ENCODE peak calls at places on chromosomes 3 and 15, in four cellular contexts. L, O, M and X are unnamed samples.

GRCh38 chr3:45659661-45660566 is 29.3 kb upstream of the SACM1L start:
- DNase-seq in L (peak; percentile 77), M (no peak), O (peak; percentile 57), X (peak; percentile 79)

GRCh38 chr3:127820221-127820870 is 2.0 kb downstream of the MGLL start:
- DNase-seq in L (peak; percentile 62), O (no peak), M (no peak), X (no peak)

GRCh38 chr3:133933097-133934024 is 37.7 kb upstream of the RAB6B start:
- DNase-seq in M (peak; percentile 80), L (no peak), O (no peak), X (no peak)

GRCh38 chr3:102092617-102093466 is 243.5 kb downstream of the NFKBIZ start:
- DNase-seq in O (no peak), M (no peak), L (peak; percentile 36), X (peak; percentile 31)

GRCh38 chr3:111072016-111072891 is 638 bp downstream of the NECTIN3 start:
- DNase-seq in M (no peak), L (peak; percentile 77), O (peak; percentile 43), X (peak; percentile 39)

GRCh38 chr3:196141866-196142673 is 60.2 kb upstream of the TFRC start:
- DNase-seq in M (no peak), O (no peak), L (no peak), X (no peak)

GRCh38 chr3:28114893-28115292 is 126.5 kb upstream of the CMC1 start:
- DNase-seq in L (no peak), O (no peak), M (no peak), X (no peak)

GRCh38 chr3:30277494-30277893 is 328.9 kb upstream of the TGFBR2 start:
- DNase-seq in L (no peak), O (no peak), M (no peak), X (no peak)

GRCh38 chr3:52330194-52330805 is 14.2 kb downstream of the DNAH1 start:
- DNase-seq in M (no peak), L (no peak), O (no peak), X (no peak)

GRCh38 chr15:29141908-29142747 is 127.5 kb downstream of the NSMCE3 start:
- DNase-seq in O (no peak), L (no peak), M (peak; percentile 86), X (no peak)

GRCh38 chr3:112333386-112334334 is 704 bp downstream of the CD200 start:
- DNase-seq in L (peak; percentile 74), M (no peak), O (peak; percentile 20), X (peak; percentile 80)

GRCh38 chr3:5036858-5037257 is 57.6 kb downstream of the BHLHE40 start:
- DNase-seq in L (no peak), O (no peak), M (no peak), X (no peak)

GRCh38 chr3:159911664-159912037 is 77.0 kb upstream of the IL12A start:
- DNase-seq in L (no peak), O (no peak), M (no peak), X (no peak)

GRCh38 chr3:4985330-4986174 is 6.3 kb downstream of the BHLHE40 start:
- DNase-seq in O (no peak), M (no peak), L (peak; percentile 80), X (peak; percentile 78)

GRCh38 chr3:155076888-155077287 is 3.2 kb upstream of the MME start:
- DNase-seq in L (peak; percentile 35), O (no peak), M (no peak), X (peak; percentile 22)

GRCh38 chr3:98730338-98730737 is 32.8 kb upstream of the ST3GAL6 start:
- DNase-seq in M (no peak), O (no peak), L (no peak), X (peak; percentile 33)